ENCODE peak calls at places on chromosomes 5 and 9, in six cellular contexts. P is WTC11; G is CD8-positive, alpha-beta memory T cell; H is breast epithelium; N is A549; X is NCI-H2029 treated with DMSO at 0.1 percent for 48 hours. R is an unnamed sample.

GRCh38 chr5:37494756-37495155 is 115.6 kb downstream of the WDR70 start:
- DNase-seq in P (no peak), N (peak; percentile 17), G (no peak), H (no peak), X (no peak), R (no peak)

GRCh38 chr9:137498720-137499150 is 39.6 kb upstream of the NSMF start:
- DNase-seq in G (no peak), N (no peak), H (no peak), P (no peak), X (no peak), R (no peak)

GRCh38 chr5:6246820-6247437 is 131.4 kb downstream of the MED10 start:
- DNase-seq in X (no peak), N (no peak), H (no peak), P (no peak), G (no peak), R (no peak)

GRCh38 chr5:147567917-147568598 is 58.2 kb upstream of the DPYSL3 start:
- DNase-seq in N (peak; percentile 11), X (no peak), G (no peak), P (peak; percentile 48), H (no peak), R (no peak)

GRCh38 chr5:96094904-96095303 is 133.3 kb upstream of the ELL2 start:
- DNase-seq in G (no peak), N (no peak), H (no peak), P (no peak), X (no peak), R (no peak)

GRCh38 chr5:39080597-39081204 is 6.5 kb upstream of the RICTOR start:
- DNase-seq in G (no peak), H (no peak), X (peak; percentile 24), N (peak; percentile 92), P (peak; percentile 49), R (no peak)

GRCh38 chr9:107175039-107175438 is 108.0 kb upstream of the RAD23B start:
- DNase-seq in X (no peak), N (no peak), H (no peak), G (no peak), P (no peak), R (no peak)

GRCh38 chr9:134624827-134625181 is 16.8 kb upstream of the COL5A1 start:
- DNase-seq in P (peak; percentile 2), X (no peak), N (peak; percentile 71), H (no peak), G (no peak), R (no peak)

GRCh38 chr9:120344230-120344629 is 235.7 kb downstream of the CDK5RAP2 start:
- DNase-seq in P (no peak), N (peak; percentile 72), G (no peak), H (no peak), X (no peak), R (no peak)

GRCh38 chr5:56168066-56168478 is 65.1 kb downstream of the ANKRD55 start:
- DNase-seq in H (no peak), G (no peak), P (no peak), N (no peak), X (no peak), R (no peak)

GRCh38 chr5:83731638-83732037 is 11.0 kb upstream of the HAPLN1 start:
- DNase-seq in X (no peak), G (no peak), P (no peak), N (no peak), H (no peak), R (no peak)

GRCh38 chr9:80664327-80665210 is 1024.8 kb downstream of the TLE1 start:
- DNase-seq in H (no peak), G (no peak), X (no peak), P (no peak), N (peak; percentile 10), R (no peak)

GRCh38 chr5:68214472-68215207 is 916 bp upstream of the PIK3R1 start:
- DNase-seq in P (no peak), X (no peak), H (peak; percentile 25), N (peak; percentile 3), G (no peak), R (no peak)

GRCh38 chr5:78552729-78553341 is 95.7 kb downstream of the LHFPL2 start:
- DNase-seq in N (no peak), H (no peak), G (no peak), X (no peak), P (no peak), R (no peak)

GRCh38 chr5:127040779-127041520 is 10.6 kb upstream of the MARCHF3 start:
- DNase-seq in H (peak; percentile 22), G (no peak), P (no peak), X (peak; percentile 59), N (peak; percentile 14), R (no peak)

GRCh38 chr9:135929656-135930445 is 22.5 kb upstream of the CAMSAP1 start:
- DNase-seq in H (no peak), P (no peak), N (no peak), G (no peak), X (no peak), R (no peak)

GRCh38 chr9:106862115-106862945 is 636 bp upstream of the ZNF462 start:
- DNase-seq in N (peak; percentile 43), G (no peak), H (peak; percentile 40), P (peak; percentile 59), X (peak; percentile 25), R (no peak)

GRCh38 chr9:17600962-17601593 is 22.2 kb downstream of the SH3GL2 start:
- DNase-seq in G (no peak), X (no peak), P (no peak), H (no peak), N (no peak), R (no peak)

GRCh38 chr9:128150594-128151342 is 1.5 kb downstream of the LCN2 start:
- DNase-seq in N (peak; percentile 42), P (peak; percentile 82), H (no peak), G (no peak), X (no peak), R (no peak)

GRCh38 chr9:8858250-8859161 is 1058.9 kb upstream of the DMAC1 start:
- DNase-seq in H (no peak), X (no peak), N (no peak), P (peak; percentile 25), G (no peak), R (no peak)

GRCh38 chr5:159362190-159362589 is 31.9 kb upstream of the IL12B start:
- DNase-seq in N (no peak), P (no peak), G (no peak), X (no peak), H (no peak), R (no peak)

GRCh38 chr5:63263409-63263808 is 684.8 kb downstream of the LRRC70 start:
- DNase-seq in G (no peak), P (no peak), X (no peak), H (no peak), N (no peak), R (no peak)

GRCh38 chr5:169435506-169436230 is 134.7 kb upstream of the SLIT3 start:
- DNase-seq in P (no peak), N (no peak), G (no peak), X (no peak), H (no peak), R (no peak)

GRCh38 chr5:143536364-143536763 is 132.9 kb upstream of the NR3C1 start:
- DNase-seq in H (no peak), N (peak; percentile 77), G (no peak), X (no peak), P (no peak), R (peak; percentile 16)

GRCh38 chr5:158463971-158464370 is 605.0 kb upstream of the CLINT1 start:
- DNase-seq in N (no peak), G (no peak), P (no peak), X (no peak), H (peak; percentile 24), R (no peak)

GRCh38 chr9:109158656-109159055 is 8.4 kb downstream of the FRRS1L start:
- DNase-seq in G (no peak), P (no peak), X (no peak), N (no peak), H (no peak), R (no peak)

GRCh38 chr5:88671808-88672499 is 211.0 kb downstream of the MEF2C start:
- DNase-seq in H (no peak), G (no peak), X (no peak), N (no peak), P (peak; percentile 72), R (no peak)

GRCh38 chr9:127968717-127969383 is 11.9 kb downstream of the EEIG1 start:
- DNase-seq in X (peak; percentile 80), P (no peak), N (peak; percentile 75), G (no peak), H (no peak), R (no peak)

GRCh38 chr9:21580636-21581353 is 98.7 kb upstream of the IFNE start:
- DNase-seq in N (peak; percentile 92), G (no peak), P (no peak), X (no peak), H (no peak), R (no peak)

GRCh38 chr5:177456591-177456964 is 10.0 kb downstream of the PRR7 start:
- DNase-seq in P (no peak), G (no peak), H (no peak), N (no peak), X (no peak), R (no peak)

GRCh38 chr5:154189256-154189818 is 1.2 kb upstream of the GALNT10 start:
- DNase-seq in N (no peak), G (no peak), P (no peak), H (no peak), X (no peak), R (no peak)

GRCh38 chr5:170296935-170297588 is 515 bp downstream of the LCP2 start:
- DNase-seq in H (no peak), X (no peak), P (no peak), N (no peak), G (no peak), R (no peak)

GRCh38 chr5:88860501-88860900 is 22.5 kb downstream of the MEF2C start:
- DNase-seq in H (no peak), X (no peak), P (no peak), N (no peak), G (no peak), R (no peak)